ENCODE peak calls at places on chromosomes 11 and 22, in five cellular contexts. N is K562, S is GM12878, K is H1, D is HepG2. V is an unnamed sample.

GRCh38 chr11:19905280-19905853 is 192.7 kb downstream of the NAV2 start:
- DNase-seq in N (peak; percentile 61), S (no peak), K (no peak), D (peak; percentile 51), V (peak; percentile 58)

GRCh38 chr22:37749831-37750595 is 53.2 kb downstream of the TRIOBP start:
- DNase-seq in N (no peak), S (no peak), K (no peak), D (peak; percentile 28), V (no peak)

GRCh38 chr22:32764330-32765116 is 37.0 kb upstream of the TIMP3 start:
- DNase-seq in N (no peak), S (no peak), K (no peak), D (no peak), V (no peak)

GRCh38 chr22:31951201-31952093 is 7.1 kb downstream of the YWHAH start:
- DNase-seq in N (no peak), S (no peak), K (no peak), D (no peak), V (no peak)

GRCh38 chr11:36077886-36078685 is 134.2 kb downstream of the LDLRAD3 start:
- DNase-seq in N (no peak), S (no peak), K (no peak), D (no peak), V (no peak)

GRCh38 chr11:64237484-64237951 is 3.1 kb downstream of the VEGFB start:
- DNase-seq in N (no peak), S (no peak), K (no peak), D (peak; percentile 87), V (no peak)

GRCh38 chr22:48968201-48968959 is 859.3 kb downstream of the BRD1 start:
- DNase-seq in N (no peak), S (no peak), K (peak; percentile 66), D (peak; percentile 23), V (no peak)

GRCh38 chr11:33015621-33016551 is at the start of gene DEPDC7:
- DNase-seq in N (peak; percentile 93), S (no peak), K (peak; percentile 96), D (peak; percentile 89), V (peak; percentile 95)

GRCh38 chr11:46275964-46276641 is 1.4 kb upstream of the CREB3L1 start:
- DNase-seq in N (no peak), S (no peak), K (no peak), D (peak; percentile 46), V (no peak)

GRCh38 chr11:47997063-47998053 is 17.0 kb downstream of the PTPRJ start:
- DNase-seq in N (no peak), S (no peak), K (no peak), D (no peak), V (no peak)
- H2AFZ ChIP-seq in N (no peak overlapping the region), S (no peak overlapping the region), K (no peak overlapping the region), D (no peak overlapping the region), V (no peak overlapping the region)

GRCh38 chr11:13207665-13208594 is 69.7 kb upstream of the BMAL1 start:
- DNase-seq in N (peak; percentile 38), S (no peak), K (peak; percentile 54), D (peak; percentile 54), V (no peak)

GRCh38 chr11:13209379-13209778 is 68.2 kb upstream of the BMAL1 start:
- DNase-seq in N (no peak), S (no peak), K (no peak), D (no peak), V (no peak)

GRCh38 chr11:13207270-13207664 is 70.3 kb upstream of the BMAL1 start:
- DNase-seq in N (no peak), S (no peak), K (no peak), D (no peak), V (no peak)

GRCh38 chr11:13208921-13209320 is 68.7 kb upstream of the BMAL1 start:
- DNase-seq in N (no peak), S (no peak), K (no peak), D (no peak), V (no peak)

DNA sequence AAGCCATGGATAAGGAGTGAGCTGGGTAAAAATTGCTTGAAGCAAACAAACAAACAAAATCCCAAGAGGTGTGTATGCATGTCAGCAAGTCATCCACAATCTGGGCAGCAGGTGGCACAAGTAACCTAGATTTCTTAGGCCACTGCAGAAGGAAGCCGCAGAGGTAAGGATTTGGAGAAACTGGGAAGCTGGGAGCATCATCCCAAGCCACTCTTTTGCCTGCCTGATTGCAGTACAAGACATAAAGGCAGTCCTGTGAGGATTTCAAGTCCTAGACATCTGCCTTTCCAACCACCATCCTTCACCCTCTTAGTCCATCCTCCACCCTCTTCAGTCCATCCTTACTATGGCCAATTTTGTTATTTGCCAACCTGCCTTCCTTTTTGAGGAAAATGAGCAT is 67.2 kb upstream of the BMAL1 start:
- DNase-seq in N (peak; percentile 16), S (no peak), K (peak; percentile 67), D (peak; percentile 57), V (peak; percentile 62)
- TF ChIP-seq TAF1 in N (no peak), S (no peak), K (no peak), D (no peak), V (no peak)

GRCh38 chr11:76599041-76600013 is 71.2 kb downstream of the LRRC32 start:
- DNase-seq in N (no peak), S (no peak), K (peak; percentile 46), D (no peak), V (peak; percentile 42)
- TF ChIP-seq CHD2 in N (no peak), S (no peak), K (no peak), D (no peak), V (no peak)

GRCh38 chr11:84396521-84396920 is 1110.4 kb upstream of the CCDC90B start:
- DNase-seq in N (no peak), S (no peak), K (no peak), D (no peak), V (no peak)
- H2AFZ ChIP-seq in N (no peak overlapping the region), S (no peak overlapping the region), K (peak overlapping the region; percentile 35), D (no peak overlapping the region), V (peak overlapping the region; percentile 68)

DNA sequence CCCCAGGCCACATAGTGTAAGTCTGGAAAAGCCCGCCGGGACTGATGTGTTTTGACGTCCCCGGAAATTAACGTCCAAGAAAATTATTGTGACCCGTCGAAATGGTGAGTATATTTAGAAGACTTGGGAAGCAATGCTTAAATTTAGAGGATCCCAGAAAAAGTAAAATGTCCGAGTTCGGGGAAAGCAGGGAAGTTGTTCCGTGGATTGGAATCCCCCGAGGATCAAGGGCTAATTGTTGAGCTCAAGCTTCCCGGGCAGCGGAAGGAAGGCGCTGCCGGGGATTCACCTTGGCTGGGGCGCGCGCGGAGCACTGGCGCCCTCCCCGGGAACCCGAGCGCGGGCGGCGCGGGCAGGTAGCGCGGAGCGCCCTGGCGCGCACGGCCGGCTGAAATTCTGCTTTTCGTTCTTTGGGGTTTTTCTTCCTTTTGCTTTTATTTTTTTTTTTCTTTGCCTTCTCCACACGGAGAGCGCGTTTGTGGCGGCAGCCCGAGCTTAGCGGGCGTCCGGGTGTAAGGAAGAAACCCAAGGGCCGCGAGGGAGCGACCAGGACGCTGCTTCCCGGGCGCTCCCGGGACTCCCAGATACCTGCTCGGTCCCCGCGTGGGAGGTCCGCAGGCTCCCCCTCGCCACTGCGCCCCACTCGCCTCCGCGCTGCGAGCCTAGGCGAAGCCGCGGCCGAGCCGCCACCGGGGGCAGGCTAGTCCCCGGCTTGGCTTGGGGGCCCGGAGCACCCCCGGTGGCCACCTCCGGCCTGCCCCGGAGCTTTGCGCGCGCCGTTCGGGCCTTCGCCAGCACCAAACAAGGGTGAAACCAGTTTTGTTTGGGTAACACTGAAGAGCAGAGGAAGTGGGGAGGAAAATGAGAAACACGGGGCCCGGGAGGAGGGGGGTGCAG is 4.7 kb upstream of the IGF2 start:
- DNase-seq in N (no peak), S (no peak), K (no peak), D (no peak), V (no peak)
- TF ChIP-seq TAF1 in N (no peak), S (no peak), K (no peak), D (no peak), V (no peak)

GRCh38 chr22:33825761-33826160 is 94.5 kb downstream of the LARGE1 start:
- DNase-seq in N (no peak), S (no peak), K (no peak), D (no peak), V (no peak)

GRCh38 chr22:33821290-33821689 is 99.0 kb downstream of the LARGE1 start:
- DNase-seq in N (no peak), S (no peak), K (no peak), D (no peak), V (no peak)

GRCh38 chr22:33828302-33828701 is 92.0 kb downstream of the LARGE1 start:
- DNase-seq in N (no peak), S (no peak), K (no peak), D (no peak), V (no peak)

GRCh38 chr22:33819743-33820142 is 100.5 kb downstream of the LARGE1 start:
- DNase-seq in N (no peak), S (no peak), K (no peak), D (no peak), V (no peak)

DNA sequence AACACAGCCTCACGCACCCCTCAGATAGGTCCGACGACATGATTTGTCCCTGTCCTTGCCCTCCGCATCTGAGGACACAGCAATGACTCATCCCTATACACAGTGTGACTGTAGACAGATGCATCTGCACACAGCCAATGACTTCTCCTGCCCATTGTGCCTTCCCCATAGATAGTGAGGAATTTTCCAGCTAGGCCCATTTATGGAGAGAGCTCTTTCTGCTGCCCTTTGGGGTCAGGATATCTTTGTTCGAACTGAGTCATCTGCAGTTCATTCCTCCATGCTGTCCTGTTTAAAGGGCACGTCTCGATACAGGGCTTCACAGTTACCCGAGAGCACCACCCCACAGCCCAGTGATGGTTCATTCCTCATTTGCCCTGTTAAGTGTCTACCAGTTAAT is 96.7 kb downstream of the LARGE1 start:
- DNase-seq in N (no peak), S (no peak), K (no peak), D (peak; percentile 69), V (no peak)
- TF ChIP-seq CHD2 in N (no peak), S (no peak), K (no peak), D (no peak), V (no peak)

DNA sequence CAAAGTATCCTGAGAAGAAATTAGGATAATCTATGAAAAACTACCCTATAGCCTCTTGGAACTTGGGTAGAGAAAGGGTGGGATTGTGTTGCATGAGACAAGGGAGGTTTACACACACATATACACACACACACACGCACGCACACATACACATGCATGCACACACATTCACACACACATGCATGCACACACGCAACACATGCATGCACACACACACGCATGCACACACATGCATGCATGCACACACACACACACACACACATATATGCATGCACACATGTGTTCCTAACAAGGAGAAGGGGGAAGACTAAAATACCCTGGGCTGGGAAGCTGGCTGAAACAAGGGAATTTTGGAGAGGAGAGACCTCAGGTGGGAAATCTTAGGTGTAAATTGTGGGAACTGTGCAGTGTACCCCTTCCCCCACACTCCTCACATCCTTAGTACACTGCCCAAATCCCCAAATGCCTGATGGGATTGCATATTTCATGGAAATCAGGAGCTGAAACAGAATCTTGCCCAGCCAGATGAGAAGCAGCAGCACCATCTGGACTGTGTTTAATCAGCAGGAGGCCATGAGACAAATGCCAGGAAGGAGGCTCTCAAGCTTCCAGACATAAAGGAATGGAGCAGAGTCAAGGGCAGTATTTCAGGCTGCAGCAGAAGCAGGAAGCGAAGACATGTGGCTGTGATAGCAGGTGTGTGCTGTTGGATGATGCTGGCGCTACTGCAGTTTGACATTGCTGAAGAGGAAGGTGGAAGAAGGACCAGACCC is 14.6 kb upstream of the POLD3 start:
- DNase-seq in N (no peak), S (no peak), K (no peak), D (no peak), V (peak; percentile 30)
- H2AFZ ChIP-seq in N (no peak overlapping the region), S (no peak overlapping the region), K (peak overlapping the region; percentile 77), D (no peak overlapping the region), V (no peak overlapping the region)

V was measured in SK-N-SH.